ENCODE peak calls at places on chromosome 16, in eight cellular contexts. D is mucosa of descending colon, T is uterus, R is HFFc6, S is colonic mucosa, V is heart right ventricle, E is WTC11, N is Calu3. I is an unnamed sample.

GRCh38 chr16:83940630-83941378 is 12.2 kb upstream of the OSGIN1 start:
- DNase-seq in T (no peak), N (no peak), S (no peak), E (no peak), V (no peak), R (no peak), D (no peak), I (no peak)

GRCh38 chr16:84947022-84947421 is 64.3 kb downstream of the ZDHHC7 start:
- DNase-seq in D (no peak), N (no peak), T (peak; percentile 73), R (no peak), V (no peak), S (peak; percentile 67), E (no peak), I (no peak)

GRCh38 chr16:73062640-73063283 is 14.8 kb upstream of the ZFHX3 start:
- DNase-seq in T (no peak), N (no peak), S (no peak), E (peak; percentile 74), R (no peak), V (no peak), D (no peak), I (no peak)

GRCh38 chr16:83692224-83692623 is 115.6 kb upstream of the HSBP1 start:
- DNase-seq in N (no peak), T (no peak), D (no peak), E (no peak), S (no peak), R (no peak), V (no peak), I (no peak)

GRCh38 chr16:54284319-54284930 is 2.2 kb downstream of the IRX3 start:
- DNase-seq in R (no peak), D (no peak), T (no peak), N (peak; percentile 60), S (no peak), E (peak; percentile 46), V (no peak), I (peak; percentile 55)

GRCh38 chr16:10385725-10386516 is at the start of gene ATF7IP2:
- DNase-seq in V (peak; percentile 95), T (peak; percentile 73), D (peak; percentile 90), S (peak; percentile 89), R (peak; percentile 65), E (peak; percentile 98), N (peak; percentile 97), I (peak; percentile 93)

GRCh38 chr16:58863042-58863441 is 128.9 kb upstream of the GOT2 start:
- DNase-seq in N (no peak), D (no peak), E (no peak), S (no peak), R (no peak), V (no peak), T (no peak), I (no peak)

GRCh38 chr16:84643180-84643583 is 5.1 kb upstream of the KLHL36 start:
- DNase-seq in N (no peak), D (peak; percentile 67), S (peak; percentile 50), R (peak; percentile 92), E (no peak), T (peak; percentile 91), V (peak; percentile 65), I (no peak)

GRCh38 chr16:28974007-28974436 is 556 bp upstream of the SPNS1 start:
- DNase-seq in R (peak; percentile 67), N (peak; percentile 70), D (no peak), T (peak; percentile 64), S (peak; percentile 65), V (peak; percentile 44), E (peak; percentile 78), I (no peak)

GRCh38 chr16:35533683-35534082 is 2074.3 kb downstream of the TP53TG3F start:
- DNase-seq in T (no peak), N (no peak), S (no peak), R (peak; percentile 1), V (no peak), D (no peak), E (no peak), I (no peak)

GRCh38 chr16:52630711-52631110 is 83.8 kb upstream of the TOX3 start:
- DNase-seq in V (no peak), R (no peak), D (no peak), T (no peak), E (no peak), S (no peak), N (no peak), I (no peak)

GRCh38 chr16:74577882-74578366 is 29.0 kb downstream of the GLG1 start:
- DNase-seq in R (peak; percentile 77), D (no peak), E (no peak), T (no peak), N (no peak), V (no peak), S (no peak), I (peak; percentile 43)

GRCh38 chr16:10753670-10754069 is 10.0 kb downstream of the NUBP1 start:
- DNase-seq in T (no peak), E (no peak), S (no peak), R (no peak), D (no peak), N (no peak), V (no peak), I (no peak)

GRCh38 chr16:19698480-19699465 is 19.3 kb downstream of the KNOP1 start:
- DNase-seq in E (no peak), V (no peak), N (no peak), R (no peak), S (no peak), D (no peak), T (no peak), I (no peak)

GRCh38 chr16:30766206-30766921 is 4.2 kb downstream of the RNF40 start:
- DNase-seq in T (no peak), E (no peak), V (no peak), R (no peak), S (no peak), D (no peak), N (no peak), I (no peak)

GRCh38 chr16:86286991-86287640 is 223.2 kb upstream of the FOXF1 start:
- DNase-seq in S (peak; percentile 13), V (no peak), D (no peak), N (no peak), T (no peak), E (peak; percentile 67), R (no peak), I (no peak)

GRCh38 chr16:7791191-7791590 is 458.5 kb downstream of the RBFOX1 start:
- DNase-seq in N (no peak), T (no peak), R (no peak), D (no peak), V (no peak), S (no peak), E (no peak), I (no peak)

GRCh38 chr16:12497558-12497957 is 306.1 kb downstream of the CPPED1 start:
- DNase-seq in S (no peak), V (no peak), R (no peak), T (no peak), D (no peak), E (no peak), N (no peak), I (no peak)

GRCh38 chr16:64089697-64090096 is 1032.2 kb downstream of the CDH11 start:
- DNase-seq in R (peak; percentile 10), S (no peak), D (no peak), T (no peak), N (no peak), E (no peak), V (peak; percentile 8), I (no peak)

GRCh38 chr16:64083428-64084129 is 1038.3 kb downstream of the CDH11 start:
- DNase-seq in N (no peak), D (no peak), V (no peak), T (no peak), E (no peak), R (no peak), S (no peak), I (no peak)

GRCh38 chr16:64090327-64090726 is 1031.5 kb downstream of the CDH11 start:
- DNase-seq in D (no peak), T (no peak), E (no peak), R (no peak), V (no peak), S (no peak), N (no peak), I (no peak)

GRCh38 chr16:64088838-64089237 is 1033.0 kb downstream of the CDH11 start:
- DNase-seq in D (no peak), R (no peak), V (no peak), N (no peak), T (no peak), E (no peak), S (no peak), I (no peak)

GRCh38 chr16:64085291-64085690 is 1036.6 kb downstream of the CDH11 start:
- DNase-seq in T (no peak), N (no peak), S (no peak), V (no peak), D (no peak), R (no peak), E (no peak), I (no peak)
- TF ChIP-seq CTCF in T (no peak), N (no peak), S (no peak), V (no peak), D (no peak), R (no peak), E (no peak), I (no peak)

DNA sequence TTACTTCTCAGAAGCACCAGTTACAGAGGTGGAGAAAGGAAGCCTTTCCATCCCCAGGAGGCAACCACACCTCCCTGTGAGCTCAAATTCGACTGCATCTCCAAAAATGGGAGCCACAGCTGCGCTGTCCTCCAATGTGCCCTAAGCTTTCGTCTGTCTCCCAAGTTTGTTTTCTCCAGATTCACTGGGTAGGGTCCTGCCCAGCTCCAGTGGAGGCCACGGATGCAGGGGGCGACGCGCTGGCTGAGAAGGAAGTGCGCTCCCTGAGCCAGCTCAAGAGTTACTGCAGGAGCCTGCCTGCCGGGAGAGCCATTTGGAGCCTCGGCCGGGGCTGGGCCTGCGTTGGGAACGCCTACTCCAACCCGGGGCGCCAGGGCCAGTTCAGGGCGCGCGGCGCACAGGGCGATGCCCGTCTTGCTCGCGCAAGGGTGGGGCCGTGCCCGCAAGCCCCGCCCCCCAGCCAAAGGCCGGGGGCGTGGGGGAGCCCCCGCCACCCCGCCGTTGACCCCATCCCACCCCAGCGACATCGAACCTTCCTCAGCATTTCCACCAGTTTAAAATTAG is 19.5 kb downstream of the SIAH1 start:
- DNase-seq in D (peak; percentile 95), R (peak; percentile 80), N (peak; percentile 97), T (peak; percentile 84), V (peak; percentile 91), E (peak; percentile 94), S (peak; percentile 96), I (peak; percentile 86)
- TF ChIP-seq CTCF in D (no peak), R (peak; percentile 34), N (no peak), T (no peak), V (no peak), E (no peak), S (no peak), I (no peak)

GRCh38 chr16:67028555-67029248 is at the start of gene CBFB:
- DNase-seq in S (peak; percentile 92), T (peak; percentile 91), N (peak; percentile 97), D (peak; percentile 95), V (peak; percentile 91), R (peak; percentile 90), E (peak; percentile 78), I (peak; percentile 98)
- TF ChIP-seq CTCF in S (no peak), T (no peak), N (peak; percentile 15), D (no peak), V (no peak), R (peak; percentile 26), E (no peak), I (no peak)

DNA sequence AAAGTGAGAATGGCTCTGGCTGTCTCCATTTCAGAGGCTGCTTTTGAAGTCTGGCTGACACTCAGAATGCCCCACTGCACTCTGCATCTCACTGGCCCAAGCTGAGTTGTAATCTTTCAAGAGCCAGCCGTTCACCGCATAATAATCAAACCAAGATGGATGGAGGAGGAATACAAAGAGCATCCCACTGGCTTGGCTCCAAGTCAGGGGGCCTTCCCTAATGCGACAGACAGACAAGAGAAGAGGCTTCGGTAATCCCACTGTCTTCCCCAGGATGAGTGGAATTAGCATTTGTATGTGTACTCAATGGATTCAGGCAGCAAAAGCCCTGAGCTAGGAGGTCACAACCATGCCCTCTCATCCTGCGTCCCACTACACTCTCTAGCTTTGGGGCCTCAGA is 68.0 kb downstream of the CBLN1 start:
- DNase-seq in D (no peak), N (no peak), V (no peak), T (no peak), S (no peak), E (peak; percentile 22), R (no peak), I (no peak)
- TF ChIP-seq CTCF in D (no peak), N (no peak), V (no peak), T (no peak), S (no peak), E (no peak), R (no peak), I (no peak)

I was measured in GM13976.